ENCODE peak calls at places on chromosomes 12 and 14, in eight cellular contexts. Y is hepatocyte, D is HCT116, W is GM23338, K is SK-N-SH, U is PC-3, L is neural progenitor cell, P is MM.1S. C is an unnamed sample.

GRCh38 chr12:29427964-29428363 is 47.0 kb upstream of the ERGIC2 start:
- DNase-seq in Y (peak; percentile 10), D (peak; percentile 36), W (peak; percentile 49), K (peak; percentile 12), U (peak; percentile 53), L (peak; percentile 23), P (peak; percentile 47), C (peak; percentile 65)

GRCh38 chr12:57621497-57622292 is 10.5 kb downstream of the ARHGEF25 start:
- DNase-seq in Y (peak; percentile 75), D (peak; percentile 15), W (peak; percentile 77), K (peak; percentile 96), U (peak; percentile 44), L (peak; percentile 81), P (peak; percentile 40), C (peak; percentile 36)

GRCh38 chr14:38904959-38905358 is 198.1 kb downstream of the SEC23A start:
- DNase-seq in Y (no peak), D (no peak), W (no peak), K (no peak), U (no peak), L (no peak), P (no peak), C (no peak)

GRCh38 chr12:3681595-3681921 is 71.4 kb downstream of the CRACR2A start:
- DNase-seq in Y (no peak), D (no peak), W (no peak), K (no peak), U (no peak), L (no peak), P (no peak), C (no peak)

GRCh38 chr12:95739561-95740313 is 50.8 kb downstream of the NTN4 start:
- DNase-seq in Y (no peak), D (no peak), W (no peak), K (no peak), U (no peak), L (no peak), P (no peak), C (no peak)

GRCh38 chr14:101185081-101185835 is 281.7 kb upstream of the RTL1 start:
- DNase-seq in Y (no peak), D (no peak), W (no peak), K (peak; percentile 12), U (no peak), L (no peak), P (no peak), C (no peak)

GRCh38 chr14:39175445-39176262 is 600 bp downstream of the PNN start:
- DNase-seq in Y (peak; percentile 58), D (no peak), W (peak; percentile 60), K (peak; percentile 40), U (peak; percentile 33), L (peak; percentile 72), P (no peak), C (peak; percentile 68)

GRCh38 chr14:102212845-102213244 is 73.1 kb downstream of the WDR20 start:
- DNase-seq in Y (no peak), D (no peak), W (no peak), K (no peak), U (no peak), L (no peak), P (no peak), C (no peak)

GRCh38 chr14:103393687-103394626 is 8.7 kb downstream of the MARK3 start:
- DNase-seq in Y (peak; percentile 34), D (no peak), W (peak; percentile 64), K (peak; percentile 50), U (peak; percentile 58), L (peak; percentile 38), P (no peak), C (peak; percentile 44)

GRCh38 chr14:75283884-75284563 is 5.4 kb downstream of the FOS start:
- DNase-seq in Y (peak; percentile 55), D (no peak), W (no peak), K (no peak), U (no peak), L (no peak), P (no peak), C (no peak)

GRCh38 chr12:24574538-24574937 is 374.4 kb downstream of the BCAT1 start:
- DNase-seq in Y (no peak), D (no peak), W (no peak), K (no peak), U (no peak), L (no peak), P (no peak), C (no peak)

GRCh38 chr14:50821471-50822464 is 9.2 kb downstream of the NIN start:
- DNase-seq in Y (no peak), D (no peak), W (peak; percentile 55), K (no peak), U (no peak), L (no peak), P (no peak), C (no peak)

GRCh38 chr12:108367436-108367835 is 28.3 kb upstream of the CMKLR1 start:
- DNase-seq in Y (no peak), D (no peak), W (no peak), K (no peak), U (no peak), L (no peak), P (no peak), C (no peak)

GRCh38 chr12:110048242-110049027 is at the start of gene C12orf76:
- DNase-seq in Y (peak; percentile 97), D (peak; percentile 95), W (peak; percentile 97), K (peak; percentile 93), U (peak; percentile 99), L (peak; percentile 90), P (peak; percentile 93), C (peak; percentile 97)

GRCh38 chr14:68741481-68741799 is 51.4 kb downstream of the ZFP36L1 start:
- DNase-seq in Y (no peak), D (no peak), W (no peak), K (no peak), U (no peak), L (no peak), P (no peak), C (no peak)

GRCh38 chr14:104305511-104306449 is 167.4 kb downstream of the KIF26A start:
- DNase-seq in Y (no peak), D (no peak), W (no peak), K (no peak), U (no peak), L (no peak), P (no peak), C (no peak)

GRCh38 chr14:92600318-92601053 is 86.9 kb downstream of the RIN3 start:
- DNase-seq in Y (no peak), D (no peak), W (no peak), K (no peak), U (peak; percentile 78), L (no peak), P (no peak), C (no peak)

DNA sequence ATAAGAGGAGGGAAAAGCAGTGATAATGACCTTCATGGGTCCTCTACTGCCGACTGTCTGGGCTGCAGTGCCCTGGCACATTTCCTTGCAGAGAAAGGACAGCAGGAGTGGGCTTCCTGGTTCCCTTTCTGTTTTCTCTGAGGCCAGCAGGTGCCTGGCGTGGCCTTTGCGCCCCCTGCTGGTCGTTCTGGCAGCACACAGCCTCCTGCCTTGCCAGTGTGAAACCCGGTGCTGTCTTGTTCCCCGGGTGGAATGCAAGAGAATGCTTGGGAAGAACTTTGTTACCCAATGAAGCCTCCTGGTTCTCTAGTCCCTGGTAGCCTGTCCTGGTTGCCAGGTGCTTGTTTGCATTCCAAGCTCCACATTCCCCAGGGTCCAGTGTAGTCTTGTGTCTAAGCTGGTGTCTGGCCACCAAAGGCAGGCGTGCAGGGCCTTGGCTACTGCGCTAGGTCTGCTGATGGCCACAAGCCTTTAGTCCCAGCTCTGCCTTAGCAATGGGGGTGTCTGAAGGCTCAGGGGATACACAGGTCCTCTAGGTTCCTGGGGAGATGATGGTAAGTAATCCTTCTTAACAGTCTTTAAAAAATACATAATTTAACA is 1392.4 kb upstream of the TMEM132C start:
- DNase-seq in Y (peak; percentile 77), D (peak; percentile 50), W (peak; percentile 70), K (peak; percentile 70), U (peak; percentile 78), L (peak; percentile 83), P (peak; percentile 40), C (peak; percentile 60)
- TF ChIP-seq EZH2phosphoT487 in Y (no peak), D (no peak), W (no peak), K (no peak), U (no peak), L (no peak), P (no peak), C (no peak)

GRCh38 chr14:95456281-95456680 is 60.2 kb downstream of the SYNE3 start:
- DNase-seq in Y (no peak), D (no peak), W (no peak), K (no peak), U (no peak), L (no peak), P (no peak), C (no peak)
- TF ChIP-seq CTCF in Y (no peak), D (no peak), W (no peak), K (no peak), U (no peak), L (no peak), P (no peak), C (peak; percentile 17)

DNA sequence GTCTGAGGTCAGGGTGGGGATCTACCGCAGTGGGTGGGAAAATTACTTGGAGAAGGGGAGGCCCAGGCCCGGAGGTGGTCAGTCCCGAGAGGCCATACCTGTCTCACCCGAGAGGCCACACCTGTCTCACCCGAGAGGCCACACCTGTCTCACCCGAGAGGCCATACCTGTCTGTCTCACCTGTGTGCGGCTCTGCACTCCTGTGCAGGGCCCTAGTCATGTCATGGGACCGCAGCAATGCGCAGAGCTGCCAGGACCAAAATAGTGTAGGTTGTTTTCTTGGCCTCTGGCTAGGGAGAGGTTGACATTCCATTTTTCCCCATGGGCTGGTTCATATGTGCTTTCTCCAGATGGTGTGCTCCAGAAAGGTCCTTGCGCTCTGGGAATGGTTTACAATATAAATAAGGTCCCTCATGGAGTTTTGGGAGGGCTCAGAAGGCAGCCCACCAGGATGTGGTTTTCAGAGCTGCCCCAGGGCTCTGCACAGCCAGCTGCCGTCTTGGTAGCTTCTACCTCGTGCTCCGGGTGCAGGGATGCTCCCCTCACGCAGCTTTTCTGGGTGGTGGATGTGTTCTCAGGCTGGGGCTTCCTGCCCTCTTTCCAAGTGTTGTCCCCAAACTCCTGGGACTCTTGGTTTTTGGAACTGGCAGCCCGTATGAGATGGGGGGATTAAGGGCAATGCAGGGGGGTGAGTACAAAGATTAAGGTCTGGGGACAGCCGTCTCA is 58.2 kb downstream of the CACNA1C start:
- DNase-seq in Y (no peak), D (no peak), W (no peak), K (no peak), U (no peak), L (no peak), P (no peak), C (no peak)
- TF ChIP-seq EZH2phosphoT487 in Y (no peak), D (no peak), W (no peak), K (no peak), U (no peak), L (no peak), P (no peak), C (no peak)

GRCh38 chr12:51242896-51243295 is 4.3 kb downstream of the DAZAP2 start:
- DNase-seq in Y (no peak), D (no peak), W (no peak), K (no peak), U (no peak), L (no peak), P (no peak), C (no peak)

GRCh38 chr12:51242150-51242549 is 3.5 kb downstream of the DAZAP2 start:
- DNase-seq in Y (no peak), D (no peak), W (no peak), K (no peak), U (no peak), L (no peak), P (no peak), C (no peak)

GRCh38 chr12:51238037-51238509 is 553 bp upstream of the DAZAP2 start:
- DNase-seq in Y (peak; percentile 25), D (no peak), W (no peak), K (peak; percentile 31), U (no peak), L (no peak), P (peak; percentile 71), C (peak; percentile 72)

GRCh38 chr12:51240971-51241370 is 2.3 kb downstream of the DAZAP2 start:
- DNase-seq in Y (no peak), D (no peak), W (no peak), K (no peak), U (peak; percentile 12), L (no peak), P (no peak), C (no peak)

GRCh38 chr12:51238510-51239334 is at the start of gene DAZAP2:
- DNase-seq in Y (peak; percentile 98), D (peak; percentile 90), W (peak; percentile 97), K (peak; percentile 96), U (peak; percentile 76), L (peak; percentile 97), P (peak; percentile 97), C (peak; percentile 98)
- TF ChIP-seq CTCF in Y (no peak), D (no peak), W (no peak), K (no peak), U (no peak), L (peak; percentile 15), P (no peak), C (no peak)